ENCODE peak calls at places on chromosomes 2 and 18, in five cellular contexts. One of them, this sample, is unnamed.

GRCh38 chr2:232369126-232369955 is 9.2 kb upstream of the ALPP start:
- DNase-seq in IMR-90: no peak
- DNase-seq in mesendoderm: no peak
- DNase-seq in mesenchymal stem cell: no peak
- DNase-seq in H1: no peak
- DNase-seq in this sample: no peak

GRCh38 chr18:73986711-73987110 is 160.9 kb downstream of the FBXO15 start:
- DNase-seq in IMR-90: no peak
- DNase-seq in mesendoderm: no peak
- DNase-seq in mesenchymal stem cell: no peak
- DNase-seq in H1: no peak
- DNase-seq in this sample: no peak

GRCh38 chr2:237414056-237414661 is at the start of gene COL6A3:
- DNase-seq in IMR-90: peak
- DNase-seq in mesendoderm: no peak
- DNase-seq in mesenchymal stem cell: peak
- DNase-seq in H1: no peak
- DNase-seq in this sample: no peak

GRCh38 chr2:127081826-127082633 is 24.9 kb downstream of the BIN1 start:
- DNase-seq in IMR-90: peak
- DNase-seq in mesendoderm: no peak
- DNase-seq in mesenchymal stem cell: no peak
- DNase-seq in H1: no peak
- DNase-seq in this sample: no peak

GRCh38 chr2:64951306-64951953 is 37.8 kb upstream of the SLC1A4 start:
- DNase-seq in IMR-90: no peak
- DNase-seq in mesendoderm: no peak
- DNase-seq in mesenchymal stem cell: peak
- DNase-seq in H1: no peak
- DNase-seq in this sample: no peak

GRCh38 chr18:22467760-22468553 is 50.2 kb upstream of the CTAGE1 start:
- DNase-seq in IMR-90: peak
- DNase-seq in mesendoderm: no peak
- DNase-seq in mesenchymal stem cell: peak
- DNase-seq in H1: no peak
- DNase-seq in this sample: no peak

GRCh38 chr18:11948852-11949523 is 32.3 kb upstream of the IMPA2 start:
- DNase-seq in IMR-90: peak
- DNase-seq in mesendoderm: peak
- DNase-seq in mesenchymal stem cell: peak
- DNase-seq in H1: no peak
- DNase-seq in this sample: no peak

GRCh38 chr18:48582946-48583345 is 44.1 kb downstream of the CTIF start:
- DNase-seq in IMR-90: no peak
- DNase-seq in mesendoderm: peak
- DNase-seq in mesenchymal stem cell: no peak
- DNase-seq in H1: no peak
- DNase-seq in this sample: no peak

GRCh38 chr2:233643128-233643527 is 6.9 kb downstream of the UGT1A10 start:
- DNase-seq in IMR-90: no peak
- DNase-seq in mesendoderm: peak
- DNase-seq in mesenchymal stem cell: no peak
- DNase-seq in H1: peak
- DNase-seq in this sample: no peak

GRCh38 chr2:16647992-16648617 is 17.5 kb downstream of the CYRIA start:
- DNase-seq in IMR-90: no peak
- DNase-seq in mesendoderm: peak
- DNase-seq in mesenchymal stem cell: no peak
- DNase-seq in H1: no peak
- DNase-seq in this sample: no peak

GRCh38 chr18:28063181-28063790 is 113.6 kb downstream of the CDH2 start:
- DNase-seq in IMR-90: peak
- DNase-seq in mesendoderm: peak
- DNase-seq in mesenchymal stem cell: peak
- DNase-seq in H1: no peak
- DNase-seq in this sample: no peak

GRCh38 chr2:36964496-36965058 is 1.8 kb downstream of the STRN start:
- DNase-seq in IMR-90: no peak
- DNase-seq in mesendoderm: no peak
- DNase-seq in mesenchymal stem cell: peak
- DNase-seq in H1: no peak
- DNase-seq in this sample: no peak

GRCh38 chr2:20514596-20515269 is 67.9 kb downstream of the RHOB start:
- DNase-seq in IMR-90: peak
- DNase-seq in mesendoderm: peak
- DNase-seq in mesenchymal stem cell: peak
- DNase-seq in H1: no peak
- DNase-seq in this sample: no peak

GRCh38 chr18:36015629-36016028 is 43.1 kb downstream of the RMP24 start:
- DNase-seq in IMR-90: no peak
- DNase-seq in mesendoderm: no peak
- DNase-seq in mesenchymal stem cell: no peak
- DNase-seq in H1: no peak
- DNase-seq in this sample: no peak

GRCh38 chr18:37481491-37481890 is 84.1 kb downstream of the CELF4 start:
- DNase-seq in IMR-90: no peak
- DNase-seq in mesendoderm: no peak
- DNase-seq in mesenchymal stem cell: no peak
- DNase-seq in H1: no peak
- DNase-seq in this sample: no peak

GRCh38 chr2:56133441-56133840 is 50.3 kb upstream of the CCDC85A start:
- DNase-seq in IMR-90: no peak
- DNase-seq in mesendoderm: no peak
- DNase-seq in mesenchymal stem cell: no peak
- DNase-seq in H1: no peak
- DNase-seq in this sample: no peak

GRCh38 chr2:19474128-19474527 is 115.7 kb upstream of the OSR1 start:
- DNase-seq in IMR-90: peak
- DNase-seq in mesendoderm: no peak
- DNase-seq in mesenchymal stem cell: peak
- DNase-seq in H1: no peak
- DNase-seq in this sample: no peak

GRCh38 chr2:58727977-58728656 is 487.0 kb upstream of the FANCL start:
- DNase-seq in IMR-90: no peak
- DNase-seq in mesendoderm: no peak
- DNase-seq in mesenchymal stem cell: no peak
- DNase-seq in H1: no peak
- DNase-seq in this sample: no peak

GRCh38 chr2:73818296-73818695 is 10.5 kb upstream of the STAMBP start:
- DNase-seq in IMR-90: no peak
- DNase-seq in mesendoderm: no peak
- DNase-seq in mesenchymal stem cell: no peak
- DNase-seq in H1: no peak
- DNase-seq in this sample: no peak

GRCh38 chr2:207765541-207765940 is 4.2 kb downstream of the FZD5 start:
- DNase-seq in IMR-90: no peak
- DNase-seq in mesendoderm: peak
- DNase-seq in mesenchymal stem cell: no peak
- DNase-seq in H1: no peak
- DNase-seq in this sample: peak

GRCh38 chr18:183769-184168 is 25.4 kb downstream of the USP14 start:
- DNase-seq in IMR-90: no peak
- DNase-seq in mesendoderm: no peak
- DNase-seq in mesenchymal stem cell: peak
- DNase-seq in H1: no peak
- DNase-seq in this sample: no peak

GRCh38 chr2:181998045-181998444 is 12.4 kb downstream of the PPP1R1C start:
- DNase-seq in IMR-90: no peak
- DNase-seq in mesendoderm: no peak
- DNase-seq in mesenchymal stem cell: no peak
- DNase-seq in H1: no peak
- DNase-seq in this sample: no peak
- H3K4me3 ChIP-seq in IMR-90: no peak
- H3K4me3 ChIP-seq in mesendoderm: no peak
- H3K4me3 ChIP-seq in mesenchymal stem cell: no peak
- H3K4me3 ChIP-seq in H1: no peak
- H3K4me3 ChIP-seq in this sample: no peak

GRCh38 chr2:69729266-69729665 is 12.7 kb upstream of the ANXA4 start:
- DNase-seq in IMR-90: no peak
- DNase-seq in mesendoderm: no peak
- DNase-seq in mesenchymal stem cell: no peak
- DNase-seq in H1: no peak
- DNase-seq in this sample: no peak

GRCh38 chr2:69734040-69734611 is 7.8 kb upstream of the ANXA4 start:
- DNase-seq in IMR-90: no peak
- DNase-seq in mesendoderm: no peak
- DNase-seq in mesenchymal stem cell: no peak
- DNase-seq in H1: no peak
- DNase-seq in this sample: no peak

GRCh38 chr2:69731147-69731546 is 10.8 kb upstream of the ANXA4 start:
- DNase-seq in IMR-90: no peak
- DNase-seq in mesendoderm: no peak
- DNase-seq in mesenchymal stem cell: no peak
- DNase-seq in H1: no peak
- DNase-seq in this sample: no peak

GRCh38 chr2:69733338-69734039 is 8.4 kb upstream of the ANXA4 start:
- DNase-seq in IMR-90: peak
- DNase-seq in mesendoderm: no peak
- DNase-seq in mesenchymal stem cell: no peak
- DNase-seq in H1: no peak
- DNase-seq in this sample: no peak

DNA sequence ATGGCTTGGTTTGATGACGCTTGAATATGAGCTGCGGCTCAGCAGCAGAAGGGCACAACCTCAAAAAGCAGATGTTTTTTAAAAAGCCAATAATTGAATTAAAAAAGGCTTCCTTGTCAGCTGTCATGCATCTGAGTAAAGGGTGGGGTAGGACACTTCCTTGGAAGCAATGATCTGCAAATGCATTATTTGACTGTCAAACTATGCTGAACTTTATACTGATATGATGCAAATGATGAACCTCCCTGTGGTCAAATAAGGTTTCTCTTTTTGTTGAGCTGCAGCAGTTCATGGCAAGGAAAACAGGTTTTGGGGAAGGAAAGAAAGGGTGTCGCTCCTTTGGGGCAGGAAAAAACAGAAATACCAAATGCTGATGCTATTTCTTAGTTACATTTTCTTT is 10.4 kb upstream of the ANXA4 start:
- DNase-seq in IMR-90: no peak
- DNase-seq in mesendoderm: no peak
- DNase-seq in mesenchymal stem cell: no peak
- DNase-seq in H1: no peak
- DNase-seq in this sample: no peak
- H3K4me2 ChIP-seq in IMR-90: no peak
- H3K4me2 ChIP-seq in mesendoderm: no peak
- H3K4me2 ChIP-seq in mesenchymal stem cell: no peak
- H3K4me2 ChIP-seq in H1: no peak
- H3K4me2 ChIP-seq in this sample: no peak

GRCh38 chr2:219442206-219443015 is 7.8 kb downstream of the SPEG start:
- DNase-seq in IMR-90: no peak
- DNase-seq in mesendoderm: no peak
- DNase-seq in mesenchymal stem cell: no peak
- DNase-seq in H1: no peak
- DNase-seq in this sample: no peak

GRCh38 chr2:219443697-219444023 is 9.0 kb downstream of the SPEG start:
- DNase-seq in IMR-90: no peak
- DNase-seq in mesendoderm: no peak
- DNase-seq in mesenchymal stem cell: no peak
- DNase-seq in H1: no peak
- DNase-seq in this sample: no peak

GRCh38 chr2:219443016-219443696 is 8.5 kb downstream of the SPEG start:
- DNase-seq in IMR-90: peak
- DNase-seq in mesendoderm: no peak
- DNase-seq in mesenchymal stem cell: no peak
- DNase-seq in H1: no peak
- DNase-seq in this sample: no peak

GRCh38 chr2:219440388-219441256 is 6.0 kb downstream of the SPEG start:
- DNase-seq in IMR-90: peak
- DNase-seq in mesendoderm: no peak
- DNase-seq in mesenchymal stem cell: peak
- DNase-seq in H1: no peak
- DNase-seq in this sample: no peak

DNA sequence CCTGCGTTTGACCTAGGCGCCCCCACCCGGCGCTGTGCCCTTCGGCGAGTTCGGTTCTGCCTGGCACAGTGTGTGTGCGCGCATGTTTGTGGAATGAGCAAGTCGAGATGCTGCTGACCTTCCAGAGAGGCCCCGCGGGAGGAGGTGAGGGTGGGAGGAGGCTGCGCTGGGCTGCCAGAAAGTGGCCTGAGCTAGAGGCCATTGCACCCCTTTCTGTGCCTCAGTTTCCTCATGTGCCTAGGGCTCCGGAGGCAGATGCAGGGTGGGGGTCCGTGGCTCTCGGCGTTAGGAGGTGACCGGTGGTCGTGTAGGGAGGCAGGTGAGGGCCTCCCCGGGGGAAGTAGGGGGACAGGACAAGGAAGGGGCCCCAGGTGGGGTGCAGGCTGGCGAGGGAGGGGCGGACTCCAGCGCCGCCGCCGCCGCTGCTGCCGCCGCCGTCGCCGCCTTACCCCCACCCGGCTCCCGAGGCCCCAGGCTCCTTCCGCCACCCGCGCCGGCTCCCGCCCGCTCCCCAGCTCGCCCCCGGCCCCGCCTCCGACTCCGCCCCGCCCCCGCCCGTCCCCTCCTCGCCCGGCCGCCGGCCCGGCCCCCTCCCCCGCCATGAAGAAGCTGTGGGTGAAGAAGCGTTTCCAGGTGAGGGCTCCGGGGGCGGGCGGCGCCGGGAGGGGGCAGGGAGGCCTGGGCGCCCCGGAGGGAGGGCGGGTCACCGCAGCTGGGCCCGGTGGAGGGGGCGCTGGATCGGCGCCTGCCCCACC is 7.0 kb downstream of the SPEG start:
- DNase-seq in IMR-90: peak
- DNase-seq in mesendoderm: peak
- DNase-seq in mesenchymal stem cell: peak
- DNase-seq in H1: no peak
- DNase-seq in this sample: no peak
- H2BK15ac ChIP-seq in IMR-90: peak
- H2BK15ac ChIP-seq in mesendoderm: no peak
- H2BK15ac ChIP-seq in mesenchymal stem cell: peak
- H2BK15ac ChIP-seq in H1: peak
- H2BK15ac ChIP-seq in this sample: peak

DNA sequence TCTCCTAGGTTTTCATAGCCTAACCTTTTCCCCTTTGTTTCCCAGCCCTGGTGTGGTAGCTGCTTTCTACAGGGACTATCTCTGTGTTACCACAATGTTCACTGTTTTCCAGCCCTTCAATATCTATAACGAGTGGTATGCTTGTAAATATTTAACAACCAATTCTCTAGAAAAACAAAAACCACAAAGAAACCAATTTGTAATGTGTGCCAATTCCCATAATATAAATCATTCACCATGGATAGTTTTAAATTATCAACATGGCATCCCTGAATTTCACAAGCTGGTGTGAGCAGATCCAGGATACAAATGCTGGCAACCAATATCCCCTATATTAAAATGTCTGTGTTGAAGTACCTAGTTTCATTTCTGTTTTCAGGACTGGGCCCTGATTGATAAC is 207.5 kb upstream of the FBXO11 start:
- DNase-seq in IMR-90: no peak
- DNase-seq in mesendoderm: no peak
- DNase-seq in mesenchymal stem cell: no peak
- DNase-seq in H1: no peak
- DNase-seq in this sample: no peak
- H3K4me3 ChIP-seq in IMR-90: no peak
- H3K4me3 ChIP-seq in mesendoderm: no peak
- H3K4me3 ChIP-seq in mesenchymal stem cell: no peak
- H3K4me3 ChIP-seq in H1: no peak
- H3K4me3 ChIP-seq in this sample: no peak

This sample was measured in neuronal stem cell.